ENCODE peak calls at places on chromosomes 7 and 10, in five cellular contexts. One of them, this sample, is unnamed.

GRCh38 chr7:8190121-8190895 is 71.7 kb downstream of the ICA1 start:
- DNase-seq in PC-9: peak
- DNase-seq in MM.1S: peak
- DNase-seq in OCI-LY7: peak
- DNase-seq in astrocyte of the spinal cord: peak
- DNase-seq in this sample: peak

GRCh38 chr10:28684986-28685580 is 7.8 kb downstream of the BAMBI start:
- DNase-seq in PC-9: no peak
- DNase-seq in MM.1S: no peak
- DNase-seq in OCI-LY7: no peak
- DNase-seq in astrocyte of the spinal cord: no peak
- DNase-seq in this sample: no peak

GRCh38 chr7:121329460-121330052 is 756 bp downstream of the WNT16 start:
- DNase-seq in PC-9: peak
- DNase-seq in MM.1S: peak
- DNase-seq in OCI-LY7: no peak
- DNase-seq in astrocyte of the spinal cord: peak
- DNase-seq in this sample: peak

GRCh38 chr10:43854042-43854441 is 205.4 kb upstream of the ZNF32 start:
- DNase-seq in PC-9: peak
- DNase-seq in MM.1S: no peak
- DNase-seq in OCI-LY7: no peak
- DNase-seq in astrocyte of the spinal cord: peak
- DNase-seq in this sample: no peak

GRCh38 chr10:68043030-68043429 is 32.1 kb downstream of the HERC4 start:
- DNase-seq in PC-9: no peak
- DNase-seq in MM.1S: no peak
- DNase-seq in OCI-LY7: no peak
- DNase-seq in astrocyte of the spinal cord: peak
- DNase-seq in this sample: peak

GRCh38 chr7:142379445-142379844 is 121.6 kb upstream of the PRSS58 start:
- DNase-seq in PC-9: no peak
- DNase-seq in MM.1S: no peak
- DNase-seq in OCI-LY7: no peak
- DNase-seq in astrocyte of the spinal cord: no peak
- DNase-seq in this sample: no peak

GRCh38 chr7:69192134-69192533 is 406.1 kb upstream of the AUTS2 start:
- DNase-seq in PC-9: no peak
- DNase-seq in MM.1S: no peak
- DNase-seq in OCI-LY7: peak
- DNase-seq in astrocyte of the spinal cord: no peak
- DNase-seq in this sample: no peak

GRCh38 chr10:89789188-89789587 is 87.8 kb downstream of the KIF20B start:
- DNase-seq in PC-9: no peak
- DNase-seq in MM.1S: no peak
- DNase-seq in OCI-LY7: no peak
- DNase-seq in astrocyte of the spinal cord: no peak
- DNase-seq in this sample: no peak

GRCh38 chr10:24706479-24707118 is 17.1 kb downstream of the ARHGAP21 start:
- DNase-seq in PC-9: no peak
- DNase-seq in MM.1S: no peak
- DNase-seq in OCI-LY7: no peak
- DNase-seq in astrocyte of the spinal cord: peak
- DNase-seq in this sample: no peak

GRCh38 chr10:34526758-34527730 is 288.1 kb downstream of the PARD3 start:
- DNase-seq in PC-9: peak
- DNase-seq in MM.1S: no peak
- DNase-seq in OCI-LY7: no peak
- DNase-seq in astrocyte of the spinal cord: peak
- DNase-seq in this sample: no peak

GRCh38 chr10:117551322-117552155 is 9.0 kb downstream of the EMX2 start:
- DNase-seq in PC-9: no peak
- DNase-seq in MM.1S: no peak
- DNase-seq in OCI-LY7: no peak
- DNase-seq in astrocyte of the spinal cord: no peak
- DNase-seq in this sample: no peak

GRCh38 chr7:151642746-151643145 is 123.1 kb upstream of the RHEB start:
- DNase-seq in PC-9: no peak
- DNase-seq in MM.1S: no peak
- DNase-seq in OCI-LY7: no peak
- DNase-seq in astrocyte of the spinal cord: no peak
- DNase-seq in this sample: no peak

GRCh38 chr7:129496653-129497052 is 5.7 kb upstream of the SMKR1 start:
- DNase-seq in PC-9: no peak
- DNase-seq in MM.1S: no peak
- DNase-seq in OCI-LY7: no peak
- DNase-seq in astrocyte of the spinal cord: no peak
- DNase-seq in this sample: no peak

GRCh38 chr7:68425377-68425776 is 1172.9 kb upstream of the AUTS2 start:
- DNase-seq in PC-9: no peak
- DNase-seq in MM.1S: no peak
- DNase-seq in OCI-LY7: peak
- DNase-seq in astrocyte of the spinal cord: no peak
- DNase-seq in this sample: no peak

GRCh38 chr7:21767300-21767900 is 178.3 kb downstream of the CDCA7L start:
- DNase-seq in PC-9: peak
- DNase-seq in MM.1S: peak
- DNase-seq in OCI-LY7: peak
- DNase-seq in astrocyte of the spinal cord: peak
- DNase-seq in this sample: peak

GRCh38 chr7:42186181-42186580 is 50.8 kb downstream of the GLI3 start:
- DNase-seq in PC-9: no peak
- DNase-seq in MM.1S: no peak
- DNase-seq in OCI-LY7: peak
- DNase-seq in astrocyte of the spinal cord: no peak
- DNase-seq in this sample: no peak
- TF ChIP-seq CTCF in PC-9: peak
- TF ChIP-seq CTCF in MM.1S: peak
- TF ChIP-seq CTCF in OCI-LY7: peak
- TF ChIP-seq CTCF in astrocyte of the spinal cord: peak
- TF ChIP-seq CTCF in this sample: peak

DNA sequence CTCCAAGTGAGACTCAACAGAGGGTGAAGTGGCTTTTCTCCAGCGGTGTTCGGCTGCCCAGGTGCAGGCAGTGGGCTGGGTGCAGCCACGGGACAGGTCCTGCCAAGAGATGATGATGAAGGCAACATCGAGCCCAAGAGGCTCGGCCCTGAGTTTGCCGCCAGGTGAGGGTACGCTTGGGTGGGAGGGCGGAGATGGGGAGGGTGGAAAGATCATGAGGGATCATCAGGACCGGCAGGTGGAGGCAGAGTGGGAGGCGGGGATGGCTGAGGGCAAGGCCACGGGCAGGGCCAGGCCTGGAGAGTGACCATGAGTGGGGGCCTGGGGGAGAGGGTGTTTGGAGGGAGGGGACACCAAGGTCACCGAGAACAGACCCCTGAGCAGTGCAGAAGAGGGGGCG is 17.8 kb upstream of the AMZ1 start:
- DNase-seq in PC-9: no peak
- DNase-seq in MM.1S: no peak
- DNase-seq in OCI-LY7: no peak
- DNase-seq in astrocyte of the spinal cord: no peak
- DNase-seq in this sample: no peak
- TF ChIP-seq CTCF in PC-9: no peak
- TF ChIP-seq CTCF in MM.1S: no peak
- TF ChIP-seq CTCF in OCI-LY7: no peak
- TF ChIP-seq CTCF in astrocyte of the spinal cord: no peak
- TF ChIP-seq CTCF in this sample: no peak

GRCh38 chr10:111207525-111207924 is 130.7 kb downstream of the ADRA2A start:
- DNase-seq in PC-9: no peak
- DNase-seq in MM.1S: no peak
- DNase-seq in OCI-LY7: peak
- DNase-seq in astrocyte of the spinal cord: no peak
- DNase-seq in this sample: no peak
- TF ChIP-seq CTCF in PC-9: no peak
- TF ChIP-seq CTCF in MM.1S: no peak
- TF ChIP-seq CTCF in OCI-LY7: peak
- TF ChIP-seq CTCF in astrocyte of the spinal cord: no peak
- TF ChIP-seq CTCF in this sample: no peak

GRCh38 chr7:12518920-12519681 is 51.4 kb upstream of the SCIN start:
- DNase-seq in PC-9: peak
- DNase-seq in MM.1S: peak
- DNase-seq in OCI-LY7: no peak
- DNase-seq in astrocyte of the spinal cord: peak
- DNase-seq in this sample: no peak
- TF ChIP-seq CTCF in PC-9: peak
- TF ChIP-seq CTCF in MM.1S: peak
- TF ChIP-seq CTCF in OCI-LY7: peak
- TF ChIP-seq CTCF in astrocyte of the spinal cord: peak
- TF ChIP-seq CTCF in this sample: peak